ENCODE peak calls at places on chromosomes 16 and 17, in five cellular contexts. U, W, S, F and T are unnamed samples.
A peak's percentile ranks its signal among the peaks of the same experiment; 100 is the strongest.

GRCh38 chr16:67164599-67165061 is at the start of gene HSF4:
- DNase-seq in U (no peak), W (peak; percentile 52), S (peak; percentile 81), F (no peak), T (peak; percentile 79)

GRCh38 chr17:82372591-82373452 is 1.3 kb downstream of the UTS2R start:
- DNase-seq in U (no peak), W (no peak), S (no peak), F (no peak), T (no peak)

GRCh38 chr17:82237746-82238561 is 9.1 kb downstream of the SLC16A3 start:
- DNase-seq in U (no peak), W (no peak), S (no peak), F (no peak), T (no peak)

GRCh38 chr17:76529224-76529642 is 8.3 kb downstream of the CYGB start:
- DNase-seq in U (peak; percentile 88), W (no peak), S (peak; percentile 83), F (no peak), T (no peak)

GRCh38 chr16:50083996-50084395 is 18.2 kb downstream of the HEATR3 start:
- DNase-seq in U (no peak), W (no peak), S (no peak), F (no peak), T (no peak)

GRCh38 chr16:66274335-66275110 is 92.0 kb upstream of the CDH5 start:
- DNase-seq in U (peak; percentile 44), W (peak; percentile 20), S (peak; percentile 45), F (no peak), T (no peak)

GRCh38 chr16:86573215-86573614 is 5.1 kb upstream of the FOXL1 start:
- DNase-seq in U (no peak), W (no peak), S (no peak), F (no peak), T (no peak)

GRCh38 chr17:36885761-36886365 is 51.4 kb upstream of the LHX1 start:
- DNase-seq in U (no peak), W (no peak), S (no peak), F (no peak), T (no peak)

GRCh38 chr17:40910441-40910841 is 25.4 kb upstream of the KRT20 start:
- DNase-seq in U (peak; percentile 55), W (no peak), S (no peak), F (no peak), T (no peak)

GRCh38 chr16:58138852-58139251 is 9.7 kb upstream of the CFAP20 start:
- DNase-seq in U (no peak), W (no peak), S (no peak), F (no peak), T (no peak)

GRCh38 chr16:86362155-86362849 is 148.0 kb upstream of the FOXF1 start:
- DNase-seq in U (no peak), W (no peak), S (no peak), F (no peak), T (no peak)

GRCh38 chr17:77392376-77393273 is 251.9 kb downstream of the SEC14L1 start:
- DNase-seq in U (no peak), W (peak; percentile 97), S (peak; percentile 77), F (no peak), T (peak; percentile 66)

GRCh38 chr16:13312063-13312462 is 410.7 kb downstream of the SHISA9 start:
- DNase-seq in U (no peak), W (no peak), S (no peak), F (no peak), T (no peak)

GRCh38 chr17:48121921-48122650 is 14.5 kb downstream of the SNX11 start:
- DNase-seq in U (no peak), W (no peak), S (no peak), F (no peak), T (no peak)

GRCh38 chr17:27354491-27355081 is 60.7 kb downstream of the WSB1 start:
- DNase-seq in U (no peak), W (peak; percentile 46), S (no peak), F (no peak), T (no peak)

GRCh38 chr16:637081-638018 is 1.2 kb upstream of the METTL26 start:
- DNase-seq in U (peak; percentile 81), W (peak; percentile 37), S (peak; percentile 100), F (no peak), T (peak; percentile 97)

DNA sequence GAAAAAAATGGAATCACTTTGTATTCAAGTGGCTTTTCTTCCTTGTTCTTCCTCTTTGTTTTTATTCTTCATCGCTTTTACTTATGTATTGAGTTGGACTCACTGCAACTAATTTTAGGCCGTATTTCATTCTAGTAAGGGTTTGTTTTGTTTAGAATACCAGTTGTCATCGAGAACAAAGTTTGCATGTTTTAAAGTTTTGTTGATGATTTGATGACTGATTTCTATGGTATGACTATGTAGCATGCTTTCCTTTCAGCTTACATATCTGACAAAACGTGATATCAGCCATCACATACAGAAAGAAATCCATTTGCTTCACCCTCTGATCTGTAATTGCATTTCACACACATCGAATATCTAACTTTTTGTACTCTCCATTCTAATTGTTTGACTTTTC is 4.0 kb downstream of the PRKCA start:
- DNase-seq in U (peak; percentile 73), W (no peak), S (no peak), F (no peak), T (no peak)
- TF ChIP-seq MXI1 in U (peak; percentile 33), W (no peak), S (no peak), F (no peak), T (no peak)

DNA sequence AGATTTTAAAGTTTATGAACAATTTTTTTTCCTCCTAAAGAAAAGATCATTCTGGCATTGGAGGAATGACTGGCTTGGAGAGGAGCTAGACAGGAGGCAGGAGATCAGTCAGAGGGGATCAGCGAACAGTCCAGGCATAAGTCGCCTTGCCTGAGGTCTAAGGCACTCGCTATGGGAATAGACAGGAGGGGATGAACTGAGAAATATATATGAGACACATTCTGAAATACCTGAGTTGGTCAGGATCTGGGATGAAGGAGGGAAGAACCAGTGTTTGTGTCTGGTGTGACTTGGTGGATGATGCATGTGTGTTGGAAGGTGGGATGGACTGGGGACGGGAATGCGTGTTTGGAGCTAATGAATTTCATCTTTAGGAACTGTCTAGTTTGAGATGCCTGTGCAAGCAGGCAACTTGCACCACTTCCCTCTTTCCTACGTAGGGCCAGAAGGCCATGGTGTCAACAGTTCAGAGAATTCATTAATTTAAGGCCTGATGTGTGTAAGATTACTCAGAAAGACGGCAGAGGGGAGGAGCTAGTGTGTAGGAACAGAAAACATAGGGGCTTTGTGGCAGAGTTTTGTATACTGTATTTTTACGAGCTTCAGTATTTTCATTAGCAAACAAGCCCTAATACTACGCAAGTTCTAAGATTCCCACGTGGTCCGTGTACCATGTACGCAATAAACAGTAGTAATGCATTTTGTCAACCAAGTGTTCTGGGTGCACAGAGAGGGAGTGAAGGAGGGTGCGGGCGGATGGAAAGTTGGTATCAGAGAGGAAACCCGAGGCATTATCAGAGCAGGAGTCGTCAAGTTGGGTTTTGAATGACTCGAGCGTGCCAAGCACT is 825 bp downstream of the HEATR6 start:
- DNase-seq in U (no peak), W (no peak), S (peak; percentile 28), F (no peak), T (no peak)
- TF ChIP-seq MXI1 in U (no peak), W (no peak), S (peak; percentile 91), F (no peak), T (no peak)

GRCh38 chr17:1224330-1224729 is 44.5 kb upstream of the ABR start:
- DNase-seq in U (no peak), W (no peak), S (no peak), F (no peak), T (no peak)
- TF ChIP-seq MXI1 in U (no peak), W (no peak), S (no peak), F (no peak), T (no peak)

DNA sequence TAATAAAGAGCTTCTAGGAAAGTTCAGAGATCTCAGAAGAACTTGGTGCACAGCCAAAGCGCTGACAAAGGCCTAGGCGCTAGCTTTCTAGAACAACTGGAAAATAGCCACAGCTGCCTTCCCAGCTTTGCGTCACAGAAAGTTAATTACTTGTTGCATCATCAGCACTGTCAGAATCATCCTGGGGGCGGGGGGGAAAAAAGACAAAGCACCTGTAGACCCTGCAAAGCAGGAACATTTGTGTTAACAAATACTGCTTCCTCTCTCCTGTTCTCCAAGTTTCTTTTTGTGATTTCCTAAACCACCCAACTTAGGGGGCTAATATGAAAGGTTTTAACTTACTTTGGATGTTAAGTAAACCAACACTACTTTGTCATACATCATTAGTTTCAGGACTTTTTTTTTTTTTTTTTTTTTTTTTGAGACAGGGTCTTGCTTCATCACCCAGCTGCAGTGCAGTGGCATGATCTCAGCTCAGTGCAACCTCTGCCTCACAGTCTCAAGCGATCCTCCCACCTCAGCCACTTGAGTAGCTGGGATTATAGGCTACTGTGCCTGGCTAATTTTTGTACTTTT is 4.8 kb upstream of the AARSD1 start:
- DNase-seq in U (peak; percentile 79), W (no peak), S (no peak), F (no peak), T (peak; percentile 14)
- TF ChIP-seq MXI1 in U (no peak), W (no peak), S (no peak), F (no peak), T (no peak)

GRCh38 chr17:5640726-5641125 is 56.4 kb upstream of the NLRP1 start:
- DNase-seq in U (no peak), W (no peak), S (no peak), F (no peak), T (no peak)
- TF ChIP-seq MXI1 in U (no peak), W (no peak), S (no peak), F (no peak), T (no peak)

DNA sequence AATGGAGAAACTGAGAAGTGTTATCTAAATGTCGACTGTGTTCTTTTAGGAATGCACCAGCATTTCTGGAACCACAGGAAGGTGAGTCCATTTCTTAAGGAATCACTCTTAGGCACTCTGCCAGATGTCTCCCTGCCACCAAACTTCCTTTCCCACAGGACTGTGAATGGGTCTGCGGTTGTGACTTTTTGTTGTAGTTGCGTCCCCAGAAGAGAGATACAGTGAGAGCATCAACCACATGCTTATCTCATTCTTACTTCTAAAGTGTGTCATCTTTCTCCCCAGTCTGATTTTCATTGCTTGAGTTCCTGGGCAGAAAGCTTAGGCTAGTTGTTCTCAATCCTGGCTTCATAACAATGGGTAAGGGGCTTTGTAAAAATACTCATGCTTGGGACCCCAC is 13.4 kb downstream of the ITPRIPL2 start:
- DNase-seq in U (no peak), W (no peak), S (no peak), F (peak; percentile 64), T (no peak)
- TF ChIP-seq MXI1 in U (no peak), W (no peak), S (no peak), F (no peak), T (no peak)